ENCODE peak calls at places on chromosomes 12 and 14, in nine cellular contexts. Q is foreskin fibroblast, H is transverse colon, R is thyroid gland, A is fibroblast of the aortic adventitia, C is cardiac muscle cell, X is neuronal stem cell, L is neural progenitor cell, M is mesenchymal stem cell. B is an unnamed sample.
A peak's percentile ranks its signal among the peaks of the same experiment; 100 is the strongest.

GRCh38 chr12:48002179-48002601 is 2.1 kb downstream of the COL2A1 start:
- DNase-seq in X (peak; percentile 41), A (peak; percentile 5), H (no peak), R (no peak), L (peak; percentile 66), M (no peak), Q (peak; percentile 22), C (peak; percentile 28), B (no peak)

GRCh38 chr12:11901687-11902524 is 168.8 kb upstream of the BCL2L14 start:
- DNase-seq in R (no peak), H (no peak), C (no peak), L (no peak), X (no peak), Q (no peak), M (no peak), A (no peak), B (no peak)

GRCh38 chr14:52220924-52221802 is 46.3 kb upstream of the PTGDR start:
- DNase-seq in A (no peak), C (no peak), H (no peak), M (no peak), R (no peak), X (no peak), Q (no peak), L (no peak), B (no peak)

GRCh38 chr14:95998656-95999055 is 40.5 kb upstream of the C14orf132 start:
- DNase-seq in L (no peak), M (peak; percentile 45), A (peak; percentile 71), R (no peak), Q (peak; percentile 68), H (no peak), C (peak; percentile 14), X (no peak), B (peak; percentile 52)

GRCh38 chr12:124680863-124681778 is 113.7 kb upstream of the NCOR2 start:
- DNase-seq in L (peak; percentile 63), X (peak; percentile 48), H (no peak), Q (peak; percentile 96), M (peak; percentile 99), C (no peak), R (no peak), A (peak; percentile 65), B (peak; percentile 92)

GRCh38 chr14:87829543-87829942 is 163.4 kb downstream of the GALC start:
- DNase-seq in A (no peak), R (no peak), M (no peak), H (no peak), C (no peak), Q (no peak), X (no peak), L (no peak), B (no peak)

GRCh38 chr14:34699873-34700621 is 14.3 kb downstream of the CFL2 start:
- DNase-seq in Q (peak; percentile 92), H (no peak), A (peak; percentile 90), L (no peak), R (no peak), X (no peak), C (no peak), M (peak; percentile 93), B (peak; percentile 97)

GRCh38 chr12:46349253-46349652 is 23.3 kb downstream of the SLC38A2 start:
- DNase-seq in H (no peak), R (no peak), A (no peak), M (no peak), C (no peak), Q (no peak), X (no peak), L (no peak), B (no peak)

GRCh38 chr14:24055971-24056799 is 4.4 kb downstream of the CARMIL3 start:
- DNase-seq in L (no peak), C (no peak), H (no peak), A (no peak), M (no peak), X (no peak), Q (no peak), R (no peak), B (no peak)

GRCh38 chr12:105020241-105020962 is 34.3 kb downstream of the NOPCHAP1 start:
- DNase-seq in A (no peak), C (no peak), H (no peak), Q (no peak), R (no peak), L (no peak), M (no peak), X (no peak), B (no peak)

GRCh38 chr14:74613211-74613914 is 1.3 kb upstream of the LTBP2 start:
- DNase-seq in H (no peak), A (no peak), Q (no peak), M (no peak), R (no peak), X (no peak), L (peak; percentile 50), C (no peak), B (no peak)
- H3K4me3 ChIP-seq in H (no peak overlapping the region), A (no peak overlapping the region), Q (no peak overlapping the region), M (peak overlapping the region; percentile 42), R (no peak overlapping the region), X (no peak overlapping the region), L (no peak overlapping the region), C (no peak overlapping the region), B (no peak overlapping the region)

GRCh38 chr12:93595336-93595735 is 22.9 kb downstream of the SOCS2 start:
- DNase-seq in L (no peak), C (no peak), R (no peak), Q (no peak), X (no peak), M (no peak), A (no peak), H (no peak), B (no peak)
- H3K4me3 ChIP-seq in L (no peak overlapping the region), C (no peak overlapping the region), R (no peak overlapping the region), Q (no peak overlapping the region), X (no peak overlapping the region), M (no peak overlapping the region), A (no peak overlapping the region), H (no peak overlapping the region), B (no peak overlapping the region)

GRCh38 chr14:32998433-32998832 is 59.8 kb downstream of the NPAS3 start:
- DNase-seq in A (peak; percentile 35), R (peak; percentile 2), X (no peak), Q (peak; percentile 59), M (no peak), H (no peak), C (no peak), L (peak; percentile 12), B (peak; percentile 45)
- H3K4me3 ChIP-seq in A (no peak overlapping the region), R (no peak overlapping the region), X (peak overlapping the region; percentile 5), Q (no peak overlapping the region), M (no peak overlapping the region), H (no peak overlapping the region), C (no peak overlapping the region), L (no peak overlapping the region), B (no peak overlapping the region)

GRCh38 chr12:50888666-50889065 is 45.9 kb downstream of the TMPRSS12 start:
- DNase-seq in X (no peak), R (no peak), A (no peak), C (no peak), L (no peak), M (no peak), Q (no peak), H (no peak), B (no peak)

GRCh38 chr12:50894216-50894615 is 51.5 kb downstream of the TMPRSS12 start:
- DNase-seq in C (no peak), L (no peak), X (no peak), A (no peak), H (no peak), Q (no peak), R (no peak), M (no peak), B (no peak)
- H3K4me3 ChIP-seq in C (no peak overlapping the region), L (no peak overlapping the region), X (no peak overlapping the region), A (no peak overlapping the region), H (no peak overlapping the region), Q (no peak overlapping the region), R (no peak overlapping the region), M (no peak overlapping the region), B (no peak overlapping the region)

GRCh38 chr12:55934773-55935172 is 3.8 kb downstream of the DGKA start:
- DNase-seq in R (no peak), M (no peak), H (no peak), C (no peak), L (no peak), Q (no peak), X (no peak), A (no peak), B (no peak)
- H3K4me3 ChIP-seq in R (no peak overlapping the region), M (no peak overlapping the region), H (no peak overlapping the region), C (no peak overlapping the region), L (no peak overlapping the region), Q (no peak overlapping the region), X (no peak overlapping the region), A (no peak overlapping the region), B (no peak overlapping the region)

B was measured in fibroblast of mammary gland.